ENCODE peak calls at places on chromosome 1, in five cellular contexts. One of them, this sample, is unnamed.

GRCh38 chr1:160189649-160190625 is at the start of gene CASQ1:
- DNase-seq in cardiac fibroblast: no peak
- DNase-seq in OCI-LY7: no peak
- DNase-seq in activated naive CD4-positive, alpha-beta T cell: no peak
- DNase-seq in choroid plexus epithelial cell: no peak
- DNase-seq in this sample: no peak

GRCh38 chr1:225049594-225049993 is 120.1 kb downstream of the DNAH14 start:
- DNase-seq in cardiac fibroblast: no peak
- DNase-seq in OCI-LY7: no peak
- DNase-seq in activated naive CD4-positive, alpha-beta T cell: no peak
- DNase-seq in choroid plexus epithelial cell: no peak
- DNase-seq in this sample: no peak

GRCh38 chr1:201503397-201504176 is 3.3 kb downstream of the CSRP1 start:
- DNase-seq in cardiac fibroblast: peak
- DNase-seq in OCI-LY7: no peak
- DNase-seq in activated naive CD4-positive, alpha-beta T cell: no peak
- DNase-seq in choroid plexus epithelial cell: peak
- DNase-seq in this sample: peak

GRCh38 chr1:39105841-39106765 is 80.0 kb downstream of the NDUFS5 start:
- DNase-seq in cardiac fibroblast: peak
- DNase-seq in OCI-LY7: no peak
- DNase-seq in activated naive CD4-positive, alpha-beta T cell: no peak
- DNase-seq in choroid plexus epithelial cell: peak
- DNase-seq in this sample: peak

GRCh38 chr1:7022058-7022457 is 236.8 kb downstream of the CAMTA1 start:
- DNase-seq in cardiac fibroblast: no peak
- DNase-seq in OCI-LY7: no peak
- DNase-seq in activated naive CD4-positive, alpha-beta T cell: no peak
- DNase-seq in choroid plexus epithelial cell: no peak
- DNase-seq in this sample: no peak

GRCh38 chr1:152111515-152111968 is 3.7 kb downstream of the TCHH start:
- DNase-seq in cardiac fibroblast: no peak
- DNase-seq in OCI-LY7: no peak
- DNase-seq in activated naive CD4-positive, alpha-beta T cell: no peak
- DNase-seq in choroid plexus epithelial cell: peak
- DNase-seq in this sample: peak

GRCh38 chr1:72442251-72442650 is 159.9 kb upstream of the NEGR1 start:
- DNase-seq in cardiac fibroblast: peak
- DNase-seq in OCI-LY7: no peak
- DNase-seq in activated naive CD4-positive, alpha-beta T cell: no peak
- DNase-seq in choroid plexus epithelial cell: peak
- DNase-seq in this sample: no peak

GRCh38 chr1:209884665-209885117 is 53.3 kb upstream of the SYT14 start:
- DNase-seq in cardiac fibroblast: peak
- DNase-seq in OCI-LY7: no peak
- DNase-seq in activated naive CD4-positive, alpha-beta T cell: no peak
- DNase-seq in choroid plexus epithelial cell: peak
- DNase-seq in this sample: peak

GRCh38 chr1:45679123-45679522 is 7.2 kb downstream of the GPBP1L1 start:
- DNase-seq in cardiac fibroblast: peak
- DNase-seq in OCI-LY7: no peak
- DNase-seq in activated naive CD4-positive, alpha-beta T cell: no peak
- DNase-seq in choroid plexus epithelial cell: peak
- DNase-seq in this sample: no peak

GRCh38 chr1:236251587-236251986 is 30.2 kb downstream of the ERO1B start:
- DNase-seq in cardiac fibroblast: no peak
- DNase-seq in OCI-LY7: no peak
- DNase-seq in activated naive CD4-positive, alpha-beta T cell: no peak
- DNase-seq in choroid plexus epithelial cell: no peak
- DNase-seq in this sample: no peak

GRCh38 chr1:77039739-77040138 is 172.5 kb downstream of the ST6GALNAC5 start:
- DNase-seq in cardiac fibroblast: peak
- DNase-seq in OCI-LY7: no peak
- DNase-seq in activated naive CD4-positive, alpha-beta T cell: no peak
- DNase-seq in choroid plexus epithelial cell: peak
- DNase-seq in this sample: peak

GRCh38 chr1:1039145-1039910 is 19.4 kb downstream of the AGRN start:
- DNase-seq in cardiac fibroblast: no peak
- DNase-seq in OCI-LY7: no peak
- DNase-seq in activated naive CD4-positive, alpha-beta T cell: no peak
- DNase-seq in choroid plexus epithelial cell: no peak
- DNase-seq in this sample: no peak

This sample was measured in fibroblast of villous mesenchyme.